ENCODE peak calls at places on chromosomes 12 and 14, in four cellular contexts. B is AG09319, E is mesothelial cell of epicardium, K is Panc1. I is an unnamed sample.

GRCh38 chr14:53978194-53978593 is 21.6 kb upstream of the BMP4 start:
- DNase-seq in K (no peak), B (no peak), E (no peak), I (no peak)

GRCh38 chr12:50084775-50085614 is at the start of gene SMARCD1:
- DNase-seq in K (peak), E (peak), B (peak), I (peak)

GRCh38 chr12:92444763-92445162 is 258.0 kb upstream of the PLEKHG7 start:
- DNase-seq in K (no peak), B (no peak), E (no peak), I (no peak)

GRCh38 chr12:110649341-110649847 is 35.5 kb downstream of the TCTN1 start:
- DNase-seq in K (no peak), E (no peak), B (no peak), I (no peak)

GRCh38 chr12:1848741-1849140 is 28.4 kb downstream of the LRTM2 start:
- DNase-seq in E (no peak), B (no peak), K (no peak), I (no peak)

GRCh38 chr12:94779520-94779919 is 129.2 kb upstream of the TMCC3 start:
- DNase-seq in B (no peak), K (no peak), E (no peak), I (no peak)

GRCh38 chr12:111448831-111449790 is 43.4 kb downstream of the SH2B3 start:
- DNase-seq in E (peak), K (no peak), B (no peak), I (no peak)

GRCh38 chr14:46769292-46769691 is 117.7 kb upstream of the RPL10L start:
- DNase-seq in E (no peak), B (no peak), K (no peak), I (no peak)

GRCh38 chr14:22888662-22889061 is 5.6 kb downstream of the REM2 start:
- DNase-seq in K (no peak), B (no peak), E (no peak), I (no peak)

GRCh38 chr14:86402547-86402946 is 872.6 kb downstream of the FLRT2 start:
- DNase-seq in E (no peak), B (no peak), K (no peak), I (no peak)

GRCh38 chr14:57389646-57390036 is 745 bp upstream of the NAA30 start:
- DNase-seq in B (no peak), K (no peak), E (no peak), I (no peak)

GRCh38 chr12:51848843-51849735 is 571 bp upstream of the FIGNL2 start:
- DNase-seq in E (no peak), K (no peak), B (no peak), I (no peak)

GRCh38 chr12:123119808-123120207 is 31.1 kb downstream of the PITPNM2 start:
- DNase-seq in K (no peak), B (no peak), E (no peak), I (no peak)

GRCh38 chr12:79818856-79819255 is 116.0 kb downstream of the PPP1R12A start:
- DNase-seq in E (no peak), K (no peak), B (no peak), I (no peak)

GRCh38 chr12:53205747-53206146 is 1.3 kb downstream of the ITGB7 start:
- DNase-seq in K (no peak), B (no peak), E (no peak), I (peak)

GRCh38 chr12:3869860-3870259 is 3.3 kb downstream of the PARP11 start:
- DNase-seq in E (no peak), B (no peak), K (no peak), I (no peak)

GRCh38 chr12:95593266-95593871 is 42.1 kb upstream of the USP44 start:
- DNase-seq in E (no peak), B (no peak), K (no peak), I (no peak)

GRCh38 chr14:92254786-92255185 is 68.2 kb upstream of the SLC24A4 start:
- DNase-seq in E (no peak), K (no peak), B (peak), I (no peak)

GRCh38 chr12:113244015-113244983 is 23.0 kb downstream of the TPCN1 start:
- DNase-seq in E (no peak), K (no peak), B (no peak), I (no peak)

I was measured in brain pericyte.